ENCODE peak calls at places on chromosomes 3 and 15, in five cellular contexts. One of them, this sample, is unnamed.

GRCh38 chr3:160016972-160017371 is 28.3 kb downstream of the IL12A start:
- DNase-seq in pancreas: no peak
- DNase-seq in thyroid gland: no peak
- DNase-seq in tibial artery: no peak
- DNase-seq in fibroblast of mammary gland: peak; percentile 67
- DNase-seq in this sample: peak; percentile 55

GRCh38 chr3:129525341-129525968 is 3.0 kb upstream of the RHO start:
- DNase-seq in pancreas: no peak
- DNase-seq in thyroid gland: no peak
- DNase-seq in tibial artery: no peak
- DNase-seq in fibroblast of mammary gland: peak; percentile 75
- DNase-seq in this sample: peak; percentile 43

GRCh38 chr3:182479766-182480336 is 313.5 kb upstream of the ATP11B start:
- DNase-seq in pancreas: no peak
- DNase-seq in thyroid gland: no peak
- DNase-seq in tibial artery: no peak
- DNase-seq in fibroblast of mammary gland: no peak
- DNase-seq in this sample: peak; percentile 13

GRCh38 chr15:38618242-38618925 is 53.8 kb upstream of the RASGRP1 start:
- DNase-seq in pancreas: no peak
- DNase-seq in thyroid gland: no peak
- DNase-seq in tibial artery: no peak
- DNase-seq in fibroblast of mammary gland: no peak
- DNase-seq in this sample: no peak

GRCh38 chr3:81154611-81155143 is 606.8 kb downstream of the GBE1 start:
- DNase-seq in pancreas: no peak
- DNase-seq in thyroid gland: no peak
- DNase-seq in tibial artery: no peak
- DNase-seq in fibroblast of mammary gland: no peak
- DNase-seq in this sample: no peak

GRCh38 chr3:71532639-71533395 is 50.7 kb downstream of the FOXP1 start:
- DNase-seq in pancreas: no peak
- DNase-seq in thyroid gland: no peak
- DNase-seq in tibial artery: no peak
- DNase-seq in fibroblast of mammary gland: no peak
- DNase-seq in this sample: peak; percentile 64

GRCh38 chr3:50430950-50431435 is 71.7 kb upstream of the TMEM115 start:
- DNase-seq in pancreas: no peak
- DNase-seq in thyroid gland: no peak
- DNase-seq in tibial artery: no peak
- DNase-seq in fibroblast of mammary gland: no peak
- DNase-seq in this sample: no peak

GRCh38 chr3:13932578-13933295 is 52.9 kb upstream of the WNT7A start:
- DNase-seq in pancreas: no peak
- DNase-seq in thyroid gland: no peak
- DNase-seq in tibial artery: no peak
- DNase-seq in fibroblast of mammary gland: no peak
- DNase-seq in this sample: no peak

GRCh38 chr3:27302891-27303290 is 66.3 kb downstream of the NEK10 start:
- DNase-seq in pancreas: no peak
- DNase-seq in thyroid gland: no peak
- DNase-seq in tibial artery: no peak
- DNase-seq in fibroblast of mammary gland: no peak
- DNase-seq in this sample: no peak

GRCh38 chr3:135980343-135980742 is 14.8 kb downstream of the PPP2R3A start:
- DNase-seq in pancreas: no peak
- DNase-seq in thyroid gland: no peak
- DNase-seq in tibial artery: no peak
- DNase-seq in fibroblast of mammary gland: no peak
- DNase-seq in this sample: no peak

GRCh38 chr3:66355394-66355793 is 134.6 kb downstream of the SLC25A26 start:
- DNase-seq in pancreas: no peak
- DNase-seq in thyroid gland: no peak
- DNase-seq in tibial artery: no peak
- DNase-seq in fibroblast of mammary gland: no peak
- DNase-seq in this sample: no peak

GRCh38 chr3:28915711-28916481 is 365.0 kb upstream of the RBMS3 start:
- DNase-seq in pancreas: no peak
- DNase-seq in thyroid gland: peak; percentile 3
- DNase-seq in tibial artery: no peak
- DNase-seq in fibroblast of mammary gland: peak; percentile 81
- DNase-seq in this sample: peak; percentile 75

GRCh38 chr15:81023483-81024264 is 23.0 kb downstream of the TLNRD1 start:
- DNase-seq in pancreas: no peak
- DNase-seq in thyroid gland: peak; percentile 35
- DNase-seq in tibial artery: peak; percentile 89
- DNase-seq in fibroblast of mammary gland: peak; percentile 92
- DNase-seq in this sample: peak; percentile 79

GRCh38 chr3:186427627-186428026 is 65.6 kb upstream of the DGKG start:
- DNase-seq in pancreas: no peak
- DNase-seq in thyroid gland: peak; percentile 76
- DNase-seq in tibial artery: no peak
- DNase-seq in fibroblast of mammary gland: no peak
- DNase-seq in this sample: peak; percentile 30

GRCh38 chr15:70512772-70513362 is 250.5 kb downstream of the UACA start:
- DNase-seq in pancreas: no peak
- DNase-seq in thyroid gland: no peak
- DNase-seq in tibial artery: no peak
- DNase-seq in fibroblast of mammary gland: peak; percentile 70
- DNase-seq in this sample: peak; percentile 53

GRCh38 chr15:26314577-26314976 is 451.4 kb upstream of the ATP10A start:
- DNase-seq in pancreas: no peak
- DNase-seq in thyroid gland: no peak
- DNase-seq in tibial artery: no peak
- DNase-seq in fibroblast of mammary gland: no peak
- DNase-seq in this sample: no peak

GRCh38 chr3:9727041-9727595 is 4.4 kb upstream of the BRPF1 start:
- DNase-seq in pancreas: no peak
- DNase-seq in thyroid gland: no peak
- DNase-seq in tibial artery: no peak
- DNase-seq in fibroblast of mammary gland: no peak
- DNase-seq in this sample: no peak

GRCh38 chr15:48422401-48422800 is 91.2 kb downstream of the DUT start:
- DNase-seq in pancreas: no peak
- DNase-seq in thyroid gland: no peak
- DNase-seq in tibial artery: no peak
- DNase-seq in fibroblast of mammary gland: no peak
- DNase-seq in this sample: no peak

GRCh38 chr3:14861451-14862302 is 42.9 kb downstream of the FGD5 start:
- DNase-seq in pancreas: no peak
- DNase-seq in thyroid gland: no peak
- DNase-seq in tibial artery: peak; percentile 48
- DNase-seq in fibroblast of mammary gland: no peak
- DNase-seq in this sample: no peak

GRCh38 chr3:57942872-57943283 is 65.3 kb upstream of the FLNB start:
- DNase-seq in pancreas: peak; percentile 65
- DNase-seq in thyroid gland: peak; percentile 89
- DNase-seq in tibial artery: peak; percentile 90
- DNase-seq in fibroblast of mammary gland: no peak
- DNase-seq in this sample: no peak

GRCh38 chr15:82792068-82792467 is 13.8 kb downstream of the FSD2 start:
- DNase-seq in pancreas: no peak
- DNase-seq in thyroid gland: no peak
- DNase-seq in tibial artery: no peak
- DNase-seq in fibroblast of mammary gland: no peak
- DNase-seq in this sample: no peak

GRCh38 chr3:197430961-197431910 is 124.5 kb downstream of the BDH1 start:
- DNase-seq in pancreas: no peak
- DNase-seq in thyroid gland: no peak
- DNase-seq in tibial artery: no peak
- DNase-seq in fibroblast of mammary gland: peak; percentile 59
- DNase-seq in this sample: peak; percentile 71

GRCh38 chr3:126523745-126524428 is at the start of gene CHST13:
- DNase-seq in pancreas: peak; percentile 29
- DNase-seq in thyroid gland: peak; percentile 32
- DNase-seq in tibial artery: peak; percentile 67
- DNase-seq in fibroblast of mammary gland: peak; percentile 29
- DNase-seq in this sample: peak; percentile 8

GRCh38 chr15:93217343-93217742 is 128.3 kb upstream of the RGMA start:
- DNase-seq in pancreas: no peak
- DNase-seq in thyroid gland: no peak
- DNase-seq in tibial artery: no peak
- DNase-seq in fibroblast of mammary gland: no peak
- DNase-seq in this sample: no peak

GRCh38 chr3:120985242-120985641 is 77.2 kb downstream of the STXBP5L start:
- DNase-seq in pancreas: no peak
- DNase-seq in thyroid gland: no peak
- DNase-seq in tibial artery: no peak
- DNase-seq in fibroblast of mammary gland: no peak
- DNase-seq in this sample: no peak

GRCh38 chr3:179321585-179322322 is 1.1 kb upstream of the ZNF639 start:
- DNase-seq in pancreas: no peak
- DNase-seq in thyroid gland: no peak
- DNase-seq in tibial artery: no peak
- DNase-seq in fibroblast of mammary gland: peak; percentile 72
- DNase-seq in this sample: peak; percentile 59

GRCh38 chr3:186786810-186787375 is 3.5 kb downstream of the EIF4A2 start:
- DNase-seq in pancreas: no peak
- DNase-seq in thyroid gland: no peak
- DNase-seq in tibial artery: no peak
- DNase-seq in fibroblast of mammary gland: no peak
- DNase-seq in this sample: no peak

GRCh38 chr15:63469190-63469589 is 35.2 kb upstream of the USP3 start:
- DNase-seq in pancreas: no peak
- DNase-seq in thyroid gland: no peak
- DNase-seq in tibial artery: no peak
- DNase-seq in fibroblast of mammary gland: no peak
- DNase-seq in this sample: no peak

GRCh38 chr3:190117995-190118394 is 2.7 kb downstream of the P3H2 start:
- DNase-seq in pancreas: no peak
- DNase-seq in thyroid gland: no peak
- DNase-seq in tibial artery: no peak
- DNase-seq in fibroblast of mammary gland: no peak
- DNase-seq in this sample: peak; percentile 54

GRCh38 chr3:190121061-190121765 is 516 bp upstream of the P3H2 start:
- DNase-seq in pancreas: no peak
- DNase-seq in thyroid gland: peak; percentile 4
- DNase-seq in tibial artery: no peak
- DNase-seq in fibroblast of mammary gland: no peak
- DNase-seq in this sample: no peak

GRCh38 chr3:190120161-190121060 is at the start of gene P3H2:
- DNase-seq in pancreas: peak; percentile 68
- DNase-seq in thyroid gland: peak; percentile 85
- DNase-seq in tibial artery: peak; percentile 94
- DNase-seq in fibroblast of mammary gland: peak; percentile 87
- DNase-seq in this sample: peak; percentile 95

GRCh38 chr3:190119734-190120133 is 963 bp downstream of the P3H2 start:
- DNase-seq in pancreas: no peak
- DNase-seq in thyroid gland: no peak
- DNase-seq in tibial artery: no peak
- DNase-seq in fibroblast of mammary gland: no peak
- DNase-seq in this sample: no peak

GRCh38 chr3:190116551-190117067 is 4.1 kb downstream of the P3H2 start:
- DNase-seq in pancreas: no peak
- DNase-seq in thyroid gland: no peak
- DNase-seq in tibial artery: no peak
- DNase-seq in fibroblast of mammary gland: no peak
- DNase-seq in this sample: no peak
- H3K4me3 ChIP-seq in pancreas: no peak overlapping the region
- H3K4me3 ChIP-seq in thyroid gland: no peak overlapping the region
- H3K4me3 ChIP-seq in tibial artery: no peak overlapping the region
- H3K4me3 ChIP-seq in fibroblast of mammary gland: no peak overlapping the region
- H3K4me3 ChIP-seq in this sample: no peak overlapping the region

GRCh38 chr15:73717206-73717605 is 33.0 kb downstream of the CD276 start:
- DNase-seq in pancreas: no peak
- DNase-seq in thyroid gland: no peak
- DNase-seq in tibial artery: no peak
- DNase-seq in fibroblast of mammary gland: no peak
- DNase-seq in this sample: no peak

GRCh38 chr15:73716417-73716816 is 32.2 kb downstream of the CD276 start:
- DNase-seq in pancreas: no peak
- DNase-seq in thyroid gland: peak; percentile 90
- DNase-seq in tibial artery: no peak
- DNase-seq in fibroblast of mammary gland: no peak
- DNase-seq in this sample: no peak

GRCh38 chr15:73714695-73715301 is 30.6 kb downstream of the CD276 start:
- DNase-seq in pancreas: no peak
- DNase-seq in thyroid gland: no peak
- DNase-seq in tibial artery: no peak
- DNase-seq in fibroblast of mammary gland: no peak
- DNase-seq in this sample: no peak

GRCh38 chr15:73715417-73715816 is 31.2 kb downstream of the CD276 start:
- DNase-seq in pancreas: no peak
- DNase-seq in thyroid gland: no peak
- DNase-seq in tibial artery: no peak
- DNase-seq in fibroblast of mammary gland: no peak
- DNase-seq in this sample: no peak

GRCh38 chr15:73717802-73718201 is 33.6 kb downstream of the CD276 start:
- DNase-seq in pancreas: no peak
- DNase-seq in thyroid gland: no peak
- DNase-seq in tibial artery: no peak
- DNase-seq in fibroblast of mammary gland: no peak
- DNase-seq in this sample: no peak
- TF ChIP-seq CTCF in pancreas: no peak
- TF ChIP-seq CTCF in thyroid gland: no peak
- TF ChIP-seq CTCF in tibial artery: no peak
- TF ChIP-seq CTCF in fibroblast of mammary gland: peak; percentile 30
- TF ChIP-seq CTCF in this sample: peak; percentile 22

GRCh38 chr3:46892285-46893145 is 15.0 kb downstream of the PTH1R start:
- DNase-seq in pancreas: peak; percentile 70
- DNase-seq in thyroid gland: peak; percentile 87
- DNase-seq in tibial artery: peak; percentile 95
- DNase-seq in fibroblast of mammary gland: peak; percentile 37
- DNase-seq in this sample: peak; percentile 34
- H3K4me3 ChIP-seq in pancreas: peak overlapping the region; percentile 47
- H3K4me3 ChIP-seq in thyroid gland: peak overlapping the region; percentile 15
- H3K4me3 ChIP-seq in tibial artery: peak overlapping the region; percentile 39
- H3K4me3 ChIP-seq in fibroblast of mammary gland: peak overlapping the region; percentile 6
- H3K4me3 ChIP-seq in this sample: peak overlapping the region; percentile 36

GRCh38 chr3:157135671-157136396 is 24.1 kb downstream of the CCNL1 start:
- DNase-seq in pancreas: peak; percentile 47
- DNase-seq in thyroid gland: no peak
- DNase-seq in tibial artery: no peak
- DNase-seq in fibroblast of mammary gland: peak; percentile 92
- DNase-seq in this sample: peak; percentile 83
- TF ChIP-seq CTCF in pancreas: no peak
- TF ChIP-seq CTCF in thyroid gland: no peak
- TF ChIP-seq CTCF in tibial artery: peak; percentile 9
- TF ChIP-seq CTCF in fibroblast of mammary gland: peak; percentile 51
- TF ChIP-seq CTCF in this sample: peak; percentile 28